ENCODE peak calls at places on chromosomes 3 and 15, in ten cellular contexts. X is lower lobe of right lung; R is stimulated activated CD8-positive, alpha-beta memory T cell treated with anti-CD3 and anti-CD28 coated beads, Interleukin-2, amount 100 ng/mL, for 1 hour; G is HS-5; Y is left ventricle myocardium inferior; P is neuronal stem cell; I is A172; C is heart left ventricle; M is SK-N-DZ; B is progenitor cell of endocrine pancreas. Z is an unnamed sample.

GRCh38 chr15:43105077-43105769 is 615 bp downstream of the UBR1 start:
- DNase-seq in X (no peak), R (no peak), G (no peak), Y (no peak), P (no peak), I (peak; percentile 9), C (no peak), M (peak; percentile 17), B (no peak), Z (peak; percentile 28)

GRCh38 chr3:16883057-16883725 is 1.6 kb upstream of the PLCL2 start:
- DNase-seq in X (peak; percentile 44), R (no peak), G (no peak), Y (no peak), P (no peak), I (no peak), C (no peak), M (no peak), B (no peak), Z (no peak)

GRCh38 chr3:56878046-56878445 is 76.3 kb upstream of the ARHGEF3 start:
- DNase-seq in X (no peak), R (no peak), G (no peak), Y (no peak), P (no peak), I (no peak), C (peak; percentile 49), M (no peak), B (no peak), Z (peak; percentile 7)

GRCh38 chr3:195583831-195584542 is at the start of gene APOD:
- DNase-seq in X (peak; percentile 54), R (no peak), G (no peak), Y (peak; percentile 74), P (no peak), I (no peak), C (peak; percentile 76), M (no peak), B (no peak), Z (no peak)

GRCh38 chr15:74829991-74830390 is 3.6 kb downstream of the CPLX3 start:
- DNase-seq in X (no peak), R (no peak), G (no peak), Y (no peak), P (no peak), I (no peak), C (no peak), M (no peak), B (no peak), Z (no peak)

GRCh38 chr3:134052370-134052769 is 22.6 kb upstream of the SLCO2A1 start:
- DNase-seq in X (no peak), R (no peak), G (no peak), Y (no peak), P (no peak), I (no peak), C (no peak), M (no peak), B (no peak), Z (no peak)

GRCh38 chr3:101074518-101074917 is 81.3 kb upstream of the ABI3BP start:
- DNase-seq in X (no peak), R (no peak), G (no peak), Y (no peak), P (no peak), I (no peak), C (no peak), M (no peak), B (no peak), Z (no peak)

GRCh38 chr3:54853573-54854404 is 74.1 kb downstream of the LRTM1 start:
- DNase-seq in X (peak; percentile 74), R (no peak), G (no peak), Y (peak; percentile 70), P (peak; percentile 59), I (peak; percentile 48), C (peak; percentile 73), M (peak; percentile 67), B (peak; percentile 77), Z (no peak)

Z was measured in CD4-positive, alpha-beta T cell.